ENCODE peak calls at places on chromosomes 1 and 21, in eight cellular contexts. One of them, this sample, is unnamed.

GRCh38 chr1:13764533-13764932 is 64.5 kb downstream of the PRDM2 start:
- DNase-seq in HEK293T: no peak
- DNase-seq in activated naive CD8-positive, alpha-beta T cell treated with anti-CD3 and anti-CD28 coated beads for 36 hours: no peak
- DNase-seq in cardiac fibroblast: peak
- DNase-seq in stimulated activated CD4-positive, alpha-beta T cell treated with anti-CD3 and anti-CD28 coated beads, Interleukin-2, amount 100 ng/mL, for 48 hours: no peak
- DNase-seq in endothelial cell: no peak
- DNase-seq in GM12864: no peak
- DNase-seq in stimulated activated CD8-positive, alpha-beta memory T cell treated with anti-CD3 and anti-CD28 coated beads, Interleukin-12 subunit alpha, Interleukin-12 subunit beta, amount 100 ng/mL, for 4 hours: no peak
- DNase-seq in this sample: peak

GRCh38 chr1:37575692-37576091 is 19.0 kb downstream of the DNALI1 start:
- DNase-seq in activated naive CD8-positive, alpha-beta T cell treated with anti-CD3 and anti-CD28 coated beads for 36 hours: no peak
- DNase-seq in GM12864: no peak
- DNase-seq in endothelial cell: no peak
- DNase-seq in HEK293T: no peak
- DNase-seq in stimulated activated CD4-positive, alpha-beta T cell treated with anti-CD3 and anti-CD28 coated beads, Interleukin-2, amount 100 ng/mL, for 48 hours: no peak
- DNase-seq in cardiac fibroblast: no peak
- DNase-seq in stimulated activated CD8-positive, alpha-beta memory T cell treated with anti-CD3 and anti-CD28 coated beads, Interleukin-12 subunit alpha, Interleukin-12 subunit beta, amount 100 ng/mL, for 4 hours: no peak
- DNase-seq in this sample: no peak

GRCh38 chr1:177385760-177386698 is 215.3 kb downstream of the BRINP2 start:
- DNase-seq in HEK293T: no peak
- DNase-seq in activated naive CD8-positive, alpha-beta T cell treated with anti-CD3 and anti-CD28 coated beads for 36 hours: no peak
- DNase-seq in cardiac fibroblast: no peak
- DNase-seq in GM12864: no peak
- DNase-seq in stimulated activated CD4-positive, alpha-beta T cell treated with anti-CD3 and anti-CD28 coated beads, Interleukin-2, amount 100 ng/mL, for 48 hours: no peak
- DNase-seq in stimulated activated CD8-positive, alpha-beta memory T cell treated with anti-CD3 and anti-CD28 coated beads, Interleukin-12 subunit alpha, Interleukin-12 subunit beta, amount 100 ng/mL, for 4 hours: no peak
- DNase-seq in endothelial cell: no peak
- DNase-seq in this sample: peak

GRCh38 chr1:42450081-42450480 is 5.7 kb downstream of the ZMYND12 start:
- DNase-seq in endothelial cell: no peak
- DNase-seq in activated naive CD8-positive, alpha-beta T cell treated with anti-CD3 and anti-CD28 coated beads for 36 hours: no peak
- DNase-seq in GM12864: no peak
- DNase-seq in cardiac fibroblast: no peak
- DNase-seq in HEK293T: no peak
- DNase-seq in stimulated activated CD8-positive, alpha-beta memory T cell treated with anti-CD3 and anti-CD28 coated beads, Interleukin-12 subunit alpha, Interleukin-12 subunit beta, amount 100 ng/mL, for 4 hours: no peak
- DNase-seq in stimulated activated CD4-positive, alpha-beta T cell treated with anti-CD3 and anti-CD28 coated beads, Interleukin-2, amount 100 ng/mL, for 48 hours: no peak
- DNase-seq in this sample: no peak

GRCh38 chr1:89993541-89993940 is 1.4 kb upstream of the ZNF326 start:
- DNase-seq in stimulated activated CD4-positive, alpha-beta T cell treated with anti-CD3 and anti-CD28 coated beads, Interleukin-2, amount 100 ng/mL, for 48 hours: no peak
- DNase-seq in endothelial cell: no peak
- DNase-seq in HEK293T: no peak
- DNase-seq in cardiac fibroblast: no peak
- DNase-seq in stimulated activated CD8-positive, alpha-beta memory T cell treated with anti-CD3 and anti-CD28 coated beads, Interleukin-12 subunit alpha, Interleukin-12 subunit beta, amount 100 ng/mL, for 4 hours: no peak
- DNase-seq in activated naive CD8-positive, alpha-beta T cell treated with anti-CD3 and anti-CD28 coated beads for 36 hours: no peak
- DNase-seq in GM12864: no peak
- DNase-seq in this sample: no peak

GRCh38 chr1:9835758-9836631 is 12.2 kb upstream of the CLSTN1 start:
- DNase-seq in activated naive CD8-positive, alpha-beta T cell treated with anti-CD3 and anti-CD28 coated beads for 36 hours: no peak
- DNase-seq in stimulated activated CD4-positive, alpha-beta T cell treated with anti-CD3 and anti-CD28 coated beads, Interleukin-2, amount 100 ng/mL, for 48 hours: no peak
- DNase-seq in HEK293T: no peak
- DNase-seq in GM12864: no peak
- DNase-seq in stimulated activated CD8-positive, alpha-beta memory T cell treated with anti-CD3 and anti-CD28 coated beads, Interleukin-12 subunit alpha, Interleukin-12 subunit beta, amount 100 ng/mL, for 4 hours: no peak
- DNase-seq in endothelial cell: no peak
- DNase-seq in cardiac fibroblast: peak
- DNase-seq in this sample: no peak

GRCh38 chr1:174990382-174990999 is 9.3 kb upstream of the CACYBP start:
- DNase-seq in stimulated activated CD8-positive, alpha-beta memory T cell treated with anti-CD3 and anti-CD28 coated beads, Interleukin-12 subunit alpha, Interleukin-12 subunit beta, amount 100 ng/mL, for 4 hours: no peak
- DNase-seq in endothelial cell: no peak
- DNase-seq in cardiac fibroblast: peak
- DNase-seq in GM12864: no peak
- DNase-seq in activated naive CD8-positive, alpha-beta T cell treated with anti-CD3 and anti-CD28 coated beads for 36 hours: no peak
- DNase-seq in HEK293T: no peak
- DNase-seq in stimulated activated CD4-positive, alpha-beta T cell treated with anti-CD3 and anti-CD28 coated beads, Interleukin-2, amount 100 ng/mL, for 48 hours: no peak
- DNase-seq in this sample: peak

GRCh38 chr21:45640888-45641479 is 2.5 kb upstream of the PCBP3 start:
- DNase-seq in HEK293T: no peak
- DNase-seq in stimulated activated CD8-positive, alpha-beta memory T cell treated with anti-CD3 and anti-CD28 coated beads, Interleukin-12 subunit alpha, Interleukin-12 subunit beta, amount 100 ng/mL, for 4 hours: no peak
- DNase-seq in endothelial cell: peak
- DNase-seq in activated naive CD8-positive, alpha-beta T cell treated with anti-CD3 and anti-CD28 coated beads for 36 hours: no peak
- DNase-seq in cardiac fibroblast: peak
- DNase-seq in GM12864: peak
- DNase-seq in stimulated activated CD4-positive, alpha-beta T cell treated with anti-CD3 and anti-CD28 coated beads, Interleukin-2, amount 100 ng/mL, for 48 hours: no peak
- DNase-seq in this sample: peak

GRCh38 chr1:41691424-41691823 is 206.9 kb upstream of the EDN2 start:
- DNase-seq in HEK293T: no peak
- DNase-seq in cardiac fibroblast: no peak
- DNase-seq in stimulated activated CD4-positive, alpha-beta T cell treated with anti-CD3 and anti-CD28 coated beads, Interleukin-2, amount 100 ng/mL, for 48 hours: no peak
- DNase-seq in endothelial cell: no peak
- DNase-seq in GM12864: no peak
- DNase-seq in stimulated activated CD8-positive, alpha-beta memory T cell treated with anti-CD3 and anti-CD28 coated beads, Interleukin-12 subunit alpha, Interleukin-12 subunit beta, amount 100 ng/mL, for 4 hours: no peak
- DNase-seq in activated naive CD8-positive, alpha-beta T cell treated with anti-CD3 and anti-CD28 coated beads for 36 hours: no peak
- DNase-seq in this sample: no peak

GRCh38 chr1:43538143-43538487 is 7.4 kb downstream of the PTPRF start:
- DNase-seq in activated naive CD8-positive, alpha-beta T cell treated with anti-CD3 and anti-CD28 coated beads for 36 hours: no peak
- DNase-seq in GM12864: no peak
- DNase-seq in HEK293T: no peak
- DNase-seq in cardiac fibroblast: no peak
- DNase-seq in stimulated activated CD8-positive, alpha-beta memory T cell treated with anti-CD3 and anti-CD28 coated beads, Interleukin-12 subunit alpha, Interleukin-12 subunit beta, amount 100 ng/mL, for 4 hours: no peak
- DNase-seq in endothelial cell: no peak
- DNase-seq in stimulated activated CD4-positive, alpha-beta T cell treated with anti-CD3 and anti-CD28 coated beads, Interleukin-2, amount 100 ng/mL, for 48 hours: no peak
- DNase-seq in this sample: no peak

GRCh38 chr1:218498061-218498938 is 153.2 kb downstream of the TGFB2 start:
- DNase-seq in activated naive CD8-positive, alpha-beta T cell treated with anti-CD3 and anti-CD28 coated beads for 36 hours: no peak
- DNase-seq in stimulated activated CD8-positive, alpha-beta memory T cell treated with anti-CD3 and anti-CD28 coated beads, Interleukin-12 subunit alpha, Interleukin-12 subunit beta, amount 100 ng/mL, for 4 hours: no peak
- DNase-seq in stimulated activated CD4-positive, alpha-beta T cell treated with anti-CD3 and anti-CD28 coated beads, Interleukin-2, amount 100 ng/mL, for 48 hours: no peak
- DNase-seq in GM12864: no peak
- DNase-seq in cardiac fibroblast: no peak
- DNase-seq in endothelial cell: no peak
- DNase-seq in HEK293T: no peak
- DNase-seq in this sample: no peak

GRCh38 chr21:27269646-27270045 is 302.8 kb upstream of the ADAMTS5 start:
- DNase-seq in stimulated activated CD4-positive, alpha-beta T cell treated with anti-CD3 and anti-CD28 coated beads, Interleukin-2, amount 100 ng/mL, for 48 hours: no peak
- DNase-seq in endothelial cell: no peak
- DNase-seq in GM12864: no peak
- DNase-seq in stimulated activated CD8-positive, alpha-beta memory T cell treated with anti-CD3 and anti-CD28 coated beads, Interleukin-12 subunit alpha, Interleukin-12 subunit beta, amount 100 ng/mL, for 4 hours: no peak
- DNase-seq in cardiac fibroblast: peak
- DNase-seq in HEK293T: no peak
- DNase-seq in activated naive CD8-positive, alpha-beta T cell treated with anti-CD3 and anti-CD28 coated beads for 36 hours: no peak
- DNase-seq in this sample: no peak

GRCh38 chr1:40820251-40820797 is 36.7 kb downstream of the KCNQ4 start:
- DNase-seq in stimulated activated CD8-positive, alpha-beta memory T cell treated with anti-CD3 and anti-CD28 coated beads, Interleukin-12 subunit alpha, Interleukin-12 subunit beta, amount 100 ng/mL, for 4 hours: no peak
- DNase-seq in GM12864: no peak
- DNase-seq in endothelial cell: no peak
- DNase-seq in activated naive CD8-positive, alpha-beta T cell treated with anti-CD3 and anti-CD28 coated beads for 36 hours: no peak
- DNase-seq in HEK293T: peak
- DNase-seq in cardiac fibroblast: peak
- DNase-seq in stimulated activated CD4-positive, alpha-beta T cell treated with anti-CD3 and anti-CD28 coated beads, Interleukin-2, amount 100 ng/mL, for 48 hours: no peak
- DNase-seq in this sample: no peak

GRCh38 chr1:201370500-201370899 is 7.0 kb downstream of the TNNT2 start:
- DNase-seq in GM12864: no peak
- DNase-seq in endothelial cell: no peak
- DNase-seq in activated naive CD8-positive, alpha-beta T cell treated with anti-CD3 and anti-CD28 coated beads for 36 hours: no peak
- DNase-seq in stimulated activated CD4-positive, alpha-beta T cell treated with anti-CD3 and anti-CD28 coated beads, Interleukin-2, amount 100 ng/mL, for 48 hours: no peak
- DNase-seq in stimulated activated CD8-positive, alpha-beta memory T cell treated with anti-CD3 and anti-CD28 coated beads, Interleukin-12 subunit alpha, Interleukin-12 subunit beta, amount 100 ng/mL, for 4 hours: no peak
- DNase-seq in HEK293T: no peak
- DNase-seq in cardiac fibroblast: no peak
- DNase-seq in this sample: no peak